ENCODE peak calls at places on chromosomes 13 and 19, in six cellular contexts. Y is kidney tubule cell; W is fibroblast of lung; N is OCI-LY7; B is AG10803; X is stimulated activated CD8-positive, alpha-beta memory T cell treated with anti-CD3 and anti-CD28 coated beads, Interleukin-2, amount 100 ng/mL, for 48 hours. E is an unnamed sample.

GRCh38 chr19:44653343-44653742 is 9.6 kb downstream of the PVR start:
- DNase-seq in X (no peak), N (no peak), W (no peak), B (no peak), Y (no peak), E (no peak)

GRCh38 chr19:33448159-33448516 is 73.5 kb downstream of the PEPD start:
- DNase-seq in N (no peak), Y (no peak), X (no peak), B (no peak), W (no peak), E (no peak)

GRCh38 chr13:96992633-96993032 is 1.6 kb downstream of the OXGR1 start:
- DNase-seq in N (no peak), Y (no peak), B (no peak), X (no peak), W (no peak), E (no peak)

GRCh38 chr19:5907216-5907615 is 2.5 kb downstream of the VMAC start:
- DNase-seq in B (no peak), N (no peak), W (no peak), X (no peak), Y (no peak), E (no peak)

GRCh38 chr19:14556662-14557188 is 15.1 kb downstream of the NDUFB7 start:
- DNase-seq in X (peak; percentile 59), N (peak; percentile 78), B (peak; percentile 79), Y (peak; percentile 87), W (peak; percentile 75), E (peak; percentile 60)

GRCh38 chr13:113049521-113049941 is 56.1 kb upstream of the F7 start:
- DNase-seq in B (peak; percentile 40), Y (no peak), N (no peak), W (no peak), X (no peak), E (no peak)

GRCh38 chr19:36140289-36141038 is 598 bp downstream of the CAPNS1 start:
- DNase-seq in N (peak; percentile 82), W (peak; percentile 47), Y (peak; percentile 75), B (peak; percentile 41), X (peak; percentile 41), E (no peak)

GRCh38 chr13:105543742-105544141 is 991.7 kb downstream of the EFNB2 start:
- DNase-seq in X (no peak), N (no peak), W (peak; percentile 9), B (no peak), Y (peak; percentile 1), E (no peak)

GRCh38 chr13:27005556-27005955 is 166.1 kb downstream of the USP12 start:
- DNase-seq in N (no peak), W (no peak), Y (no peak), B (peak; percentile 7), X (no peak), E (no peak)

GRCh38 chr13:21287331-21287907 is 111.0 kb downstream of the MRPL57 start:
- DNase-seq in W (no peak), B (no peak), Y (no peak), X (no peak), N (no peak), E (no peak)

GRCh38 chr13:23630349-23631093 is 60.3 kb downstream of the TNFRSF19 start:
- DNase-seq in W (no peak), X (no peak), B (no peak), Y (no peak), N (no peak), E (no peak)

GRCh38 chr13:61286148-61286745 is 129.4 kb downstream of the PCDH20 start:
- DNase-seq in B (no peak), N (peak; percentile 8), W (no peak), X (no peak), Y (peak; percentile 66), E (no peak)

GRCh38 chr19:33171916-33172359 is 22.2 kb upstream of the LRP3 start:
- DNase-seq in W (peak; percentile 38), X (no peak), B (peak; percentile 51), N (no peak), Y (no peak), E (peak; percentile 8)

GRCh38 chr19:18781885-18782527 is 9.1 kb downstream of the COMP start:
- DNase-seq in W (no peak), B (no peak), Y (no peak), X (no peak), N (no peak), E (no peak)

GRCh38 chr13:27295096-27295495 is 24.5 kb downstream of the RASL11A start:
- DNase-seq in W (no peak), B (no peak), Y (no peak), N (no peak), X (no peak), E (no peak)

GRCh38 chr13:101955764-101956163 is 446.1 kb downstream of the FGF14 start:
- DNase-seq in X (no peak), N (no peak), Y (no peak), B (no peak), W (no peak), E (no peak)

GRCh38 chr19:31511696-31512095 is 162.5 kb upstream of the TSHZ3 start:
- DNase-seq in B (no peak), X (no peak), Y (no peak), W (no peak), N (no peak), E (no peak)

GRCh38 chr13:97322740-97323342 is 100.7 kb downstream of the MBNL2 start:
- DNase-seq in B (peak; percentile 56), X (no peak), W (peak; percentile 63), N (no peak), Y (no peak), E (no peak)

GRCh38 chr13:20149762-20150161 is 11.1 kb downstream of the GJA3 start:
- DNase-seq in B (no peak), Y (no peak), X (no peak), N (no peak), W (no peak), E (no peak)

GRCh38 chr19:32933571-32933970 is 38.2 kb downstream of the CEP89 start:
- DNase-seq in N (no peak), W (no peak), Y (no peak), X (no peak), B (no peak), E (no peak)

GRCh38 chr19:45396389-45397260 is 8.2 kb downstream of the PPP1R13L start:
- DNase-seq in W (no peak), N (no peak), Y (no peak), B (no peak), X (no peak), E (no peak)

GRCh38 chr13:75550159-75550567 is 572 bp downstream of the UCHL3 start:
- DNase-seq in N (peak; percentile 32), B (peak; percentile 62), W (peak; percentile 57), X (no peak), Y (peak; percentile 85), E (peak; percentile 75)

GRCh38 chr13:93766719-93767118 is 540.1 kb downstream of the GPC6 start:
- DNase-seq in B (no peak), W (no peak), Y (no peak), N (no peak), X (no peak), E (no peak)

E was measured in amniotic stem cell.